ENCODE peak calls at places on chromosomes 2 and 18, in eight cellular contexts. K is IMR-90, B is fibroblast of lung, F is K562, T is astrocyte, A is adrenal gland, R is heart right ventricle, N is A549. Q is an unnamed sample. For H3K4me1, the result is how much of the 10 kb centered on the place peaks cover.

GRCh38 chr2:71699428-71699827 is 246.1 kb downstream of the DYSF start:
- DNase-seq in K (no peak), B (no peak), F (no peak), T (no peak), A (no peak), R (no peak), N (no peak), Q (no peak)

GRCh38 chr2:10658041-10658913 is 31.5 kb downstream of the NOL10 start:
- DNase-seq in K (peak), B (peak), F (no peak), T (peak), A (no peak), R (no peak), N (no peak), Q (no peak)

GRCh38 chr2:1739961-1740713 is 4.2 kb downstream of the PXDN start:
- DNase-seq in K (peak), B (no peak), F (no peak), T (no peak), A (no peak), R (no peak), N (no peak), Q (no peak)

GRCh38 chr2:188209218-188209617 is 82.5 kb upstream of the GULP1 start:
- DNase-seq in K (no peak), B (no peak), F (no peak), T (no peak), A (no peak), R (no peak), N (no peak), Q (no peak)

GRCh38 chr18:8367217-8367988 is 241.8 kb upstream of the RAB12 start:
- DNase-seq in K (no peak), B (peak), F (peak), T (no peak), A (no peak), R (peak), N (peak), Q (peak)

GRCh38 chr2:11344956-11345671 is 678 bp upstream of the ROCK2 start:
- DNase-seq in K (peak), B (peak), F (peak), T (peak), A (peak), R (peak), N (peak), Q (peak)

GRCh38 chr2:20416723-20417122 is 30.2 kb upstream of the RHOB start:
- DNase-seq in K (no peak), B (no peak), F (no peak), T (no peak), A (no peak), R (no peak), N (no peak), Q (no peak)

GRCh38 chr2:205776139-205776538 is 93.8 kb downstream of the NRP2 start:
- DNase-seq in K (no peak), B (no peak), F (peak), T (no peak), A (peak), R (peak), N (peak), Q (peak)

GRCh38 chr2:44789446-44789845 is 152.1 kb upstream of the SIX3 start:
- DNase-seq in K (no peak), B (no peak), F (no peak), T (no peak), A (no peak), R (no peak), N (no peak), Q (no peak)

GRCh38 chr18:3266062-3266608 is 4.2 kb downstream of the MYL12B start:
- DNase-seq in K (no peak), B (no peak), F (peak), T (no peak), A (peak), R (no peak), N (no peak), Q (peak)

GRCh38 chr2:134738150-134738865 is 19.5 kb upstream of the TMEM163 start:
- DNase-seq in K (no peak), B (peak), F (no peak), T (peak), A (no peak), R (no peak), N (no peak), Q (no peak)
- H3K4me3 ChIP-seq in K (no peak), B (no peak), F (no peak), T (no peak), A (no peak), R (no peak), N (no peak), Q (no peak)

GRCh38 chr2:74079522-74080341 is 68.0 kb downstream of the BOLA3 start:
- DNase-seq in K (peak), B (no peak), F (no peak), T (no peak), A (no peak), R (no peak), N (no peak), Q (no peak)

GRCh38 chr2:74081030-74081429 is 66.7 kb downstream of the BOLA3 start:
- DNase-seq in K (peak), B (no peak), F (no peak), T (no peak), A (no peak), R (no peak), N (no peak), Q (no peak)

GRCh38 chr2:74078467-74078866 is 69.2 kb downstream of the BOLA3 start:
- DNase-seq in K (no peak), B (no peak), F (peak), T (no peak), A (no peak), R (no peak), N (no peak), Q (no peak)

GRCh38 chr2:74080346-74080745 is 67.4 kb downstream of the BOLA3 start:
- DNase-seq in K (no peak), B (no peak), F (peak), T (no peak), A (no peak), R (no peak), N (no peak), Q (no peak)

GRCh38 chr2:74077636-74078035 is 70.1 kb downstream of the BOLA3 start:
- DNase-seq in K (no peak), B (no peak), F (peak), T (no peak), A (no peak), R (no peak), N (no peak), Q (no peak)
- TF ChIP-seq CTCF in K (no peak), B (no peak), F (no peak), T (no peak), A (no peak), R (no peak), N (no peak), Q (no peak)

GRCh38 chr2:218024336-218024735 is 21.5 kb upstream of the TNS1 start:
- DNase-seq in K (no peak), B (no peak), F (no peak), T (no peak), A (peak), R (no peak), N (no peak), Q (peak)
- H3K4me1 ChIP-seq in K (under half), B (under half), F (under half), T (under half), A (under half), R (half or more), N (under half), Q (under half)

GRCh38 chr2:54569745-54570296 is 113.7 kb downstream of the SPTBN1 start:
- DNase-seq in K (no peak), B (no peak), F (peak), T (no peak), A (peak), R (no peak), N (no peak), Q (no peak)

GRCh38 chr2:54570321-54570881 is 114.3 kb downstream of the SPTBN1 start:
- DNase-seq in K (no peak), B (peak), F (no peak), T (peak), A (no peak), R (no peak), N (no peak), Q (no peak)

GRCh38 chr2:54570925-54571694 is 115.0 kb downstream of the SPTBN1 start:
- DNase-seq in K (peak), B (peak), F (peak), T (peak), A (peak), R (no peak), N (peak), Q (no peak)

GRCh38 chr2:54566896-54567295 is 110.8 kb downstream of the SPTBN1 start:
- DNase-seq in K (no peak), B (no peak), F (no peak), T (no peak), A (no peak), R (no peak), N (no peak), Q (no peak)

DNA sequence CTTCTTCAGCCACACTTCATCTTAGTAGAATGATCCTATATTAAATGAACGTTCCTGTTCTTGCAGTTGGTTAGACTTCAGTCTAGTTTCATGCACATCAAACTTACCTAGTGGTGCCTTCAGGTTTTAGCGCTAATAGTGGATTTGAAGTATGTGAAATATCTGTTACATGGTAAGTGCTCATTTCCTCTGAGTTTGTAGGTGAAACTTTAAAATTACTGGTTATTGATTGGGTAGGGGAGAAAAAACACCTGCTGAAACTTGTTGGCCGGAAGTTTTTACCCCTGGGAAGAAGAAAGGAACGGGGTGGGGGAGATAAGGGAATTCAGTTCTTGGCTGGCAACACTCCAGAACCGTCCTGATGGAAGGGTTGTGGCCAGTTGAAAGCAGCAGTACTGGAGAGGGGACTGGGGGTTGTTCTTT is 112.8 kb downstream of the SPTBN1 start:
- DNase-seq in K (no peak), B (no peak), F (peak), T (no peak), A (no peak), R (no peak), N (no peak), Q (peak)
- H3K4me3 ChIP-seq in K (no peak), B (no peak), F (no peak), T (no peak), A (no peak), R (no peak), N (peak), Q (no peak)

GRCh38 chr2:222887124-222887523 is 26.3 kb downstream of the ACSL3 start:
- DNase-seq in K (peak), B (peak), F (no peak), T (peak), A (no peak), R (no peak), N (no peak), Q (no peak)
- TF ChIP-seq CTCF in K (no peak), B (no peak), F (no peak), T (no peak), A (no peak), R (no peak), N (no peak), Q (no peak)